ENCODE peak calls at places on chromosome 9, in five cellular contexts. I is upper lobe of left lung, L is esophagus squamous epithelium, S is upper lobe of right lung, C is body of pancreas. N is an unnamed sample. For H3K4me1, the result is how much of the 10 kb centered on the place peaks cover.

GRCh38 chr9:77848897-77849296 is 182.7 kb downstream of the GNAQ start:
- DNase-seq in I (no peak), L (peak), S (no peak), C (peak), N (peak)

GRCh38 chr9:129222691-129223218 is 44.7 kb upstream of the IER5L start:
- DNase-seq in I (no peak), L (no peak), S (no peak), C (no peak), N (no peak)

GRCh38 chr9:33229359-33230120 is 10.4 kb upstream of the SPINK4 start:
- DNase-seq in I (no peak), L (no peak), S (peak), C (peak), N (peak)

GRCh38 chr9:71352837-71353236 is 231.4 kb upstream of the TRPM3 start:
- DNase-seq in I (no peak), L (no peak), S (no peak), C (peak), N (no peak)

GRCh38 chr9:70590264-70590646 is 175.8 kb upstream of the KLF9 start:
- DNase-seq in I (no peak), L (no peak), S (no peak), C (no peak), N (no peak)

GRCh38 chr9:77826621-77827020 is 178.5 kb upstream of the GNA14 start:
- DNase-seq in I (no peak), L (no peak), S (no peak), C (no peak), N (no peak)

GRCh38 chr9:134460904-134461303 is 134.6 kb downstream of the RXRA start:
- DNase-seq in I (no peak), L (no peak), S (no peak), C (no peak), N (peak)

GRCh38 chr9:6538666-6539071 is 106.9 kb downstream of the GLDC start:
- DNase-seq in I (no peak), L (no peak), S (no peak), C (no peak), N (no peak)

GRCh38 chr9:87259543-87259942 is 238.1 kb upstream of the DAPK1 start:
- DNase-seq in I (no peak), L (no peak), S (no peak), C (no peak), N (no peak)

GRCh38 chr9:95057121-95057520 is 260.4 kb downstream of the FANCC start:
- DNase-seq in I (peak), L (no peak), S (no peak), C (no peak), N (no peak)

GRCh38 chr9:6759114-6759977 is 1.6 kb downstream of the KDM4C start:
- DNase-seq in I (no peak), L (no peak), S (no peak), C (peak), N (peak)

GRCh38 chr9:3467593-3468219 is 58.1 kb downstream of the RFX3 start:
- DNase-seq in I (no peak), L (peak), S (no peak), C (peak), N (no peak)

GRCh38 chr9:115757461-115757860 is 396.1 kb upstream of the PAPPA start:
- DNase-seq in I (no peak), L (no peak), S (no peak), C (no peak), N (no peak)

GRCh38 chr9:125649315-125649714 is 57.7 kb downstream of the MAPKAP1 start:
- DNase-seq in I (no peak), L (no peak), S (no peak), C (no peak), N (no peak)

GRCh38 chr9:130535818-130536521 is 43.4 kb upstream of the FUBP3 start:
- DNase-seq in I (peak), L (no peak), S (no peak), C (no peak), N (no peak)

GRCh38 chr9:126830827-126831226 is 26.0 kb downstream of the ZBTB43 start:
- DNase-seq in I (no peak), L (no peak), S (no peak), C (no peak), N (no peak)

GRCh38 chr9:3828495-3828894 is 302.7 kb upstream of the RFX3 start:
- DNase-seq in I (no peak), L (no peak), S (no peak), C (no peak), N (no peak)

GRCh38 chr9:134413890-134414731 is 87.9 kb downstream of the RXRA start:
- DNase-seq in I (peak), L (no peak), S (peak), C (peak), N (no peak)

DNA sequence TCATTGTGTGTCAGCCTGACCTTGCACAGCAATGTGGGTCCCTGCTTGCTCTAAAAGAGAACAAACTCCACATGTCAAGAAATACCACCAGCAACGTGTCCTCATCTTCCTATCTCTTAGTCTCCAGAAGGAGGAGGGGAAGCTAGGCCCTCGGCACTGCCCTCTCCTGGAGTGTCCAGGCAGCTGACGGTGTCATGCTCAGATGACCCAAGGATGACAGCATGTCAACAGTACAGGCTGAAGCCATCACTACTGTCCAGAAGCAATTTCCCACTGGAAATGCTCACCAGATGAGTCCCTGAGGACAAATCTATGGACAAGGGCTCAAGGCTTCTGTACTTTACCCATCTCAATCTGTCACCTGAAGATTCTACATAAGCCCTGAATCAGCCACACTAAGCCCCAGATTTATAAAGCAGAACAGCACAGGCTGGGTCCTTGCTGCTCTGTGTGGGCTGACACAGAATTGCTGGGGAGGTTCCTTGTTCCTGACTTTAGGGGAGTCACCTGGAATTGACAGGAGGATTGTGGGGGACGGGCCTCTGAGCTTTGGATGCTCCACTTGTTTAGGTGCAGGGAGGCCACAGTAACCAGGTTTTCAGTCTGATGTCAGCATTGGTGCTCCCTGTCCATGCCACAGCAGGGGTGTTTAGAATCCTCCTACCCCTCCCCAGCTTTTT is 210.2 kb downstream of the DAB2IP start:
- DNase-seq in I (no peak), L (no peak), S (no peak), C (peak), N (no peak)
- H3K4me3 ChIP-seq in I (no peak), L (no peak), S (no peak), C (no peak), N (no peak)

GRCh38 chr9:38017149-38017884 is 51.7 kb downstream of the SHB start:
- DNase-seq in I (peak), L (no peak), S (peak), C (peak), N (no peak)
- H3K4me1 ChIP-seq in I (half or more), L (half or more), S (half or more), C (half or more), N (under half)

GRCh38 chr9:36416870-36417269 is 16.8 kb upstream of the RNF38 start:
- DNase-seq in I (no peak), L (no peak), S (peak), C (peak), N (no peak)

DNA sequence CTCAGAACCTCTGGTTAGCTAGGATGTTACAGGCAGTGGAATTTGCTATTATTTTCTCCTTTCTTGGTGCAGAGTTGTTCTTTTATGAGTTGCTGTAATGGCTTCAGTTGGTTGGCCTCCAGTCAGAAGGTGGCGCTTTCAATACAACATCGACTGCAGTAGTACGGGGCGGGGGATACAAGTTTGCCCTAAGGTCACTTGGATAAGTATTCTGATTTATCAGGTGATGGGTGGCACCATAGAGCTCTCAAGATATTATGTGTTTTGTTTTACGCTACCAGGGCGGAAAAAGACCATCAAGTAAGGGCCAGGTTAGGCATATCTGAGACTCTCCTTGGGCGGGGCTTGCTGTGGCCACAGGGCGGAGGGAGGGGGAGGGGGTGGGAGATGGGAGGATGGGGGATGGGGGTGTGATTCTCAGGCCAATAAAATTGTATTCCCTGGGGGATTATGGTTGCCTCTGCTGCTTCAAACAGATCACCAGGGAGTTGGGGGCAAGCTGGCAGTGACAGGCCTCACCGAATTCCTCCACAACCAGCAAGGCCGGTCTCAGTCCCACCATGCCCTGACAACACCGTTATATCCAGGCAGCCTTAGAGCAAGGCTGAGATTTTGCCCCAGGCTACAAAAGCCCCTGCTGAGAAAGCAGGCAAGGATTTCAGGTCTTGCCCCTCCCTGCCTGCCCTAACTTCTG is 15.9 kb upstream of the RNF38 start:
- DNase-seq in I (no peak), L (no peak), S (no peak), C (no peak), N (no peak)
- TF ChIP-seq CTCF in I (no peak), L (no peak), S (no peak), C (no peak), N (no peak)

GRCh38 chr9:136375096-136375495 is 1.6 kb upstream of the CARD9 start:
- DNase-seq in I (peak), L (no peak), S (no peak), C (no peak), N (no peak)

GRCh38 chr9:136374183-136374575 is 710 bp upstream of the CARD9 start:
- DNase-seq in I (peak), L (no peak), S (no peak), C (no peak), N (no peak)

GRCh38 chr9:136372006-136372405 is 1.5 kb downstream of the CARD9 start:
- DNase-seq in I (peak), L (no peak), S (no peak), C (no peak), N (no peak)

GRCh38 chr9:136372561-136373299 is 739 bp downstream of the CARD9 start:
- DNase-seq in I (peak), L (no peak), S (peak), C (peak), N (peak)

GRCh38 chr9:136373300-136374182 is at the start of gene CARD9:
- DNase-seq in I (peak), L (no peak), S (peak), C (peak), N (peak)
- H3K4me3 ChIP-seq in I (peak), L (no peak), S (peak), C (no peak), N (no peak)

DNA sequence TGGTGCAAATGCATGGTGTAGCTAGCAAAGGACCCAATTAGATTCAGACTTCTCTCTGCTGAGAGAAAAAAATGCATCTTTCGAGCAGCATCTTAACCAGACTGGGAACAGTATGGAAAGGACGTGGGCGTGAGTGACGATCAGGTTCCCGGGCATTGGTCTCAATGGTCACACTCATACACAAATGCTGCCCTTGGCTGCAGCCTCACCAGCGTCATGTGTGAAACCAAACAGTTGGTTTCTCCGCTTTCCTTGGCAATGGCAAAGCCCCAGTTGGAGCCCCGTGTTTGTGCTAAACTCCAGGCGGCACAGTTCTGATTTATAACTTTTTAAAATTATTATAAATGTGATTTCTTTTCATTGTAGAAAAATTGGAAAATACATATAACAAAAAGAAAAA is 237.8 kb downstream of the SEC61B start:
- DNase-seq in I (no peak), L (no peak), S (no peak), C (no peak), N (no peak)
- H3K4me1 ChIP-seq in I (under half), L (under half), S (under half), C (under half), N (under half)